ENCODE peak calls at places on chromosomes 5 and 9, in five cellular contexts. S is breast epithelium; E is GM12865; W is stimulated activated CD4-positive, alpha-beta T cell treated with anti-CD3 and anti-CD28 coated beads, TNF-alpha, amount 100 ng/mL, for 24 hours; X is hypothalamus. Y is an unnamed sample.

GRCh38 chr5:8349855-8350254 is 480.9 kb downstream of the MTRR start:
- DNase-seq in X (no peak), S (no peak), W (no peak), E (peak; percentile 34), Y (no peak)

GRCh38 chr9:109912082-109912581 is 132.1 kb downstream of the PALM2AKAP2 start:
- DNase-seq in W (no peak), X (no peak), S (no peak), E (no peak), Y (no peak)

GRCh38 chr5:1510631-1511030 is 13.1 kb downstream of the LPCAT1 start:
- DNase-seq in S (peak; percentile 43), W (no peak), E (no peak), X (no peak), Y (peak; percentile 31)

GRCh38 chr9:121538221-121538620 is 38.6 kb upstream of the GGTA1 start:
- DNase-seq in X (no peak), S (no peak), E (no peak), W (no peak), Y (no peak)

GRCh38 chr9:137428841-137429545 is 5.8 kb downstream of the NOXA1 start:
- DNase-seq in E (no peak), X (no peak), W (no peak), S (no peak), Y (no peak)

GRCh38 chr5:139340051-139340450 is 1.6 kb upstream of the PAIP2 start:
- DNase-seq in E (no peak), S (no peak), X (no peak), W (no peak), Y (no peak)

GRCh38 chr9:112629890-112630485 is 87.9 kb downstream of the INIP start:
- DNase-seq in S (no peak), W (no peak), E (no peak), X (no peak), Y (no peak)

GRCh38 chr5:171907731-171908343 is 98.6 kb downstream of the FBXW11 start:
- DNase-seq in X (peak; percentile 27), S (no peak), E (peak; percentile 71), W (peak; percentile 19), Y (no peak)

GRCh38 chr5:162768962-162769464 is 668.4 kb upstream of the CCNG1 start:
- DNase-seq in W (no peak), E (peak; percentile 5), X (peak; percentile 4), S (no peak), Y (no peak)

GRCh38 chr5:89425062-89425461 is 542.1 kb upstream of the MEF2C start:
- DNase-seq in X (no peak), S (no peak), E (no peak), W (no peak), Y (no peak)

GRCh38 chr5:684771-685216 is 8.4 kb downstream of the TPPP start:
- DNase-seq in X (no peak), S (peak; percentile 40), E (no peak), W (no peak), Y (peak; percentile 31)

GRCh38 chr9:136733611-136734010 is 9.1 kb downstream of the LCN10 start:
- DNase-seq in W (no peak), E (no peak), S (no peak), X (no peak), Y (peak; percentile 58)

GRCh38 chr5:3110371-3110770 is 358.9 kb upstream of the IRX2 start:
- DNase-seq in W (no peak), X (no peak), E (no peak), S (no peak), Y (no peak)

Y was measured in left lung.